ENCODE peak calls at places on chromosome 22, in nine cellular contexts. U is A549; F is stimulated activated CD8-positive, alpha-beta memory T cell treated with anti-CD3 and anti-CD28 coated beads, Interleukin-15, amount 100 ng/mL, for 24 hours; L is body of pancreas; N is ELF-1; X is activated T-cell treated with anti-CD3 and anti-CD28 coated beads, Interleukin-2, amount 50 U/mL, for 24 hours; H is hypothalamus; J is EH; P is T follicular helper cell. C is an unnamed sample.

GRCh38 chr22:46046299-46046685 is 69.3 kb upstream of the WNT7B start:
- DNase-seq in X (no peak), P (no peak), N (no peak), L (no peak), F (no peak), U (no peak), H (no peak), J (no peak), C (no peak)

GRCh38 chr22:50018608-50019291 is 6.2 kb upstream of the IL17REL start:
- DNase-seq in N (no peak), J (no peak), F (no peak), P (no peak), U (no peak), L (no peak), H (no peak), X (peak), C (no peak)

GRCh38 chr22:35552186-35552842 is 11.7 kb downstream of the RASD2 start:
- DNase-seq in U (peak), N (peak), H (no peak), J (no peak), L (peak), X (peak), F (peak), P (peak), C (peak)

GRCh38 chr22:49590851-49591445 is 236.7 kb downstream of the BRD1 start:
- DNase-seq in L (no peak), F (no peak), H (no peak), U (no peak), N (no peak), J (no peak), P (no peak), X (no peak), C (no peak)

GRCh38 chr22:45112136-45112879 is 51.4 kb upstream of the NUP50 start:
- DNase-seq in J (peak), L (no peak), P (no peak), F (no peak), H (no peak), X (no peak), N (no peak), U (no peak), C (no peak)

GRCh38 chr22:43377486-43377995 is 34.3 kb upstream of the MPPED1 start:
- DNase-seq in L (peak), J (peak), H (no peak), X (no peak), P (no peak), U (no peak), F (no peak), N (no peak), C (no peak)

GRCh38 chr22:19174106-19175025 is 4.2 kb downstream of the SLC25A1 start:
- DNase-seq in J (peak), L (peak), N (peak), H (no peak), X (no peak), F (no peak), P (no peak), U (no peak), C (no peak)

GRCh38 chr22:36323182-36323854 is 64.4 kb downstream of the MYH9 start:
- DNase-seq in P (no peak), L (no peak), J (no peak), H (peak), X (no peak), F (no peak), N (no peak), U (no peak), C (no peak)

GRCh38 chr22:22759371-22759770 is 115.0 kb downstream of the GGTLC2 start:
- DNase-seq in X (no peak), U (no peak), N (no peak), L (no peak), P (no peak), J (no peak), F (no peak), H (no peak), C (no peak)

GRCh38 chr22:22348127-22348814 is 103.7 kb downstream of the VPREB1 start:
- DNase-seq in U (no peak), P (no peak), X (no peak), F (no peak), H (no peak), L (no peak), N (peak), J (no peak), C (no peak)

GRCh38 chr22:44955102-44955501 is 54.7 kb downstream of the PHF21B start:
- DNase-seq in N (no peak), P (no peak), F (no peak), U (no peak), L (no peak), J (no peak), H (no peak), X (no peak), C (no peak)

GRCh38 chr22:37155971-37156370 is 6.3 kb upstream of the IL2RB start:
- DNase-seq in U (no peak), L (no peak), N (no peak), F (no peak), J (no peak), H (no peak), X (no peak), P (no peak), C (no peak)

GRCh38 chr22:20239063-20239950 is 28.8 kb downstream of the RTN4R start:
- DNase-seq in P (no peak), N (peak), U (no peak), L (no peak), X (no peak), F (no peak), H (no peak), J (peak), C (no peak)

GRCh38 chr22:38153821-38154562 is 27.6 kb downstream of the PLA2G6 start:
- DNase-seq in N (no peak), H (no peak), P (no peak), F (no peak), L (peak), X (no peak), J (no peak), U (no peak), C (no peak)

GRCh38 chr22:45529966-45530575 is 27.4 kb downstream of the FBLN1 start:
- DNase-seq in P (no peak), L (no peak), H (no peak), J (peak), U (no peak), X (no peak), F (no peak), N (no peak), C (no peak)

GRCh38 chr22:49334976-49335375 is 492.7 kb downstream of the BRD1 start:
- DNase-seq in H (no peak), J (no peak), F (no peak), P (no peak), X (no peak), L (no peak), N (no peak), U (no peak), C (no peak)

GRCh38 chr22:30038219-30038618 is 42.0 kb upstream of the HORMAD2 start:
- DNase-seq in J (peak), P (no peak), L (peak), H (no peak), F (no peak), X (no peak), N (peak), U (no peak), C (no peak)

GRCh38 chr22:40331706-40332105 is 14.6 kb upstream of the ADSL start:
- DNase-seq in X (no peak), N (no peak), P (no peak), J (no peak), H (no peak), L (no peak), U (no peak), F (no peak), C (no peak)

GRCh38 chr22:35134637-35135036 is 68.7 kb downstream of the ISX start:
- DNase-seq in U (no peak), N (peak), P (no peak), J (no peak), H (no peak), L (no peak), X (no peak), F (no peak), C (no peak)

GRCh38 chr22:31995046-31995445 is 48.0 kb upstream of the SLC5A1 start:
- DNase-seq in P (no peak), U (no peak), L (no peak), F (no peak), J (no peak), H (no peak), X (no peak), N (no peak), C (no peak)

GRCh38 chr22:36419912-36420882 is 32.4 kb upstream of the MYH9 start:
- DNase-seq in X (no peak), N (no peak), P (no peak), J (peak), F (no peak), U (no peak), H (no peak), L (peak), C (no peak)

GRCh38 chr22:19849800-19850481 is 4.7 kb downstream of the GNB1L start:
- DNase-seq in N (peak), L (peak), P (no peak), U (no peak), X (no peak), H (no peak), F (no peak), J (no peak), C (no peak)

GRCh38 chr22:41636467-41636866 is 15.4 kb downstream of the XRCC6 start:
- DNase-seq in J (peak), L (no peak), H (no peak), F (no peak), N (no peak), U (no peak), P (no peak), X (peak), C (no peak)

GRCh38 chr22:19035474-19036228 is 86.6 kb downstream of the DGCR2 start:
- DNase-seq in F (no peak), P (no peak), X (no peak), J (peak), H (no peak), U (no peak), L (no peak), N (peak), C (no peak)

GRCh38 chr22:48316876-48317250 is 1510.8 kb downstream of the BRD1 start:
- DNase-seq in U (no peak), N (no peak), X (peak), F (no peak), L (no peak), J (no peak), P (no peak), H (no peak), C (no peak)

GRCh38 chr22:41395531-41396240 is 13.9 kb downstream of the TEF start:
- DNase-seq in U (no peak), F (no peak), H (no peak), X (no peak), N (no peak), L (no peak), P (no peak), J (no peak), C (no peak)

GRCh38 chr22:42434283-42434682 is 2.1 kb upstream of the NFAM1 start:
- DNase-seq in H (peak), J (no peak), F (no peak), L (no peak), U (no peak), X (no peak), N (no peak), P (no peak), C (no peak)

GRCh38 chr22:21443057-21443734 is 24.0 kb upstream of the TMEM191C start:
- DNase-seq in F (no peak), P (no peak), L (peak), X (peak), H (no peak), N (no peak), J (no peak), U (no peak), C (no peak)

GRCh38 chr22:33110562-33111163 is 52.5 kb upstream of the SYN3 start:
- DNase-seq in U (no peak), J (no peak), X (no peak), H (no peak), F (no peak), L (no peak), N (no peak), P (no peak), C (no peak)

GRCh38 chr22:19868773-19869471 is 14.2 kb upstream of the GNB1L start:
- DNase-seq in P (no peak), U (no peak), N (peak), L (peak), H (no peak), J (no peak), X (peak), F (no peak), C (no peak)

GRCh38 chr22:19687561-19688300 is 26.6 kb upstream of the SEPTIN5 start:
- DNase-seq in X (no peak), U (no peak), P (no peak), J (no peak), F (no peak), N (no peak), L (no peak), H (no peak), C (no peak)

GRCh38 chr22:48503035-48503625 is 1324.5 kb downstream of the BRD1 start:
- DNase-seq in F (no peak), H (no peak), N (no peak), J (no peak), P (no peak), L (no peak), X (no peak), U (no peak), C (no peak)

GRCh38 chr22:40218152-40218551 is 40.4 kb downstream of the TNRC6B start:
- DNase-seq in X (peak), H (no peak), F (no peak), N (no peak), J (no peak), U (no peak), P (no peak), L (no peak), C (no peak)

GRCh38 chr22:36790648-36791047 is 14.7 kb upstream of the IFT27 start:
- DNase-seq in X (peak), F (no peak), U (no peak), J (no peak), H (no peak), N (no peak), P (no peak), L (no peak), C (no peak)

GRCh38 chr22:44182591-44183588 is 2.2 kb downstream of the PARVG start:
- DNase-seq in P (no peak), H (no peak), L (peak), F (no peak), X (peak), U (no peak), N (no peak), J (no peak), C (peak)

GRCh38 chr22:37904572-37905533 is 1.2 kb upstream of the MICALL1 start:
- DNase-seq in J (peak), U (peak), H (peak), L (peak), N (peak), P (no peak), X (no peak), F (no peak), C (no peak)

GRCh38 chr22:28855355-28856094 is 27.8 kb upstream of the ZNRF3 start:
- DNase-seq in N (peak), J (peak), F (no peak), U (peak), H (peak), P (no peak), X (no peak), L (peak), C (peak)